ENCODE peak calls at places on chromosome 20, in six cellular contexts. U, V, R, J, Z and G are unnamed samples.

GRCh38 chr20:11432407-11432806 is 485.3 kb upstream of the BTBD3 start:
- DNase-seq in U (no peak), V (no peak), R (no peak), J (no peak), Z (no peak), G (no peak)

GRCh38 chr20:20259534-20259933 is 108.4 kb upstream of the INSM1 start:
- DNase-seq in U (no peak), V (no peak), R (no peak), J (no peak), Z (no peak), G (no peak)

GRCh38 chr20:38724603-38725457 is 544 bp downstream of the SLC32A1 start:
- DNase-seq in U (no peak), V (no peak), R (no peak), J (no peak), Z (no peak), G (no peak)

GRCh38 chr20:31606928-31607639 is 2.0 kb downstream of the ID1 start:
- DNase-seq in U (no peak), V (no peak), R (peak), J (peak), Z (no peak), G (no peak)

GRCh38 chr20:16569218-16570153 is 3.8 kb downstream of the KIF16B start:
- DNase-seq in U (no peak), V (no peak), R (no peak), J (no peak), Z (no peak), G (no peak)

GRCh38 chr20:33211817-33212424 is 5.2 kb upstream of the BPIFA3 start:
- DNase-seq in U (no peak), V (no peak), R (no peak), J (peak), Z (no peak), G (peak)

GRCh38 chr20:31835977-31836852 is 9.2 kb downstream of the FOXS1 start:
- DNase-seq in U (peak), V (peak), R (peak), J (no peak), Z (peak), G (peak)

GRCh38 chr20:43983359-43983758 is 68.7 kb downstream of the TOX2 start:
- DNase-seq in U (no peak), V (peak), R (no peak), J (no peak), Z (no peak), G (no peak)

GRCh38 chr20:25629816-25630499 is 6.1 kb upstream of the NANP start:
- DNase-seq in U (no peak), V (no peak), R (no peak), J (no peak), Z (no peak), G (no peak)

GRCh38 chr20:38150595-38151170 is 14.4 kb downstream of the TGM2 start:
- DNase-seq in U (no peak), V (no peak), R (no peak), J (no peak), Z (no peak), G (no peak)

GRCh38 chr20:401682-402495 is 6.2 kb upstream of the RBCK1 start:
- DNase-seq in U (no peak), V (no peak), R (no peak), J (no peak), Z (no peak), G (no peak)

GRCh38 chr20:32560989-32561830 is 23.9 kb downstream of the NOL4L start:
- DNase-seq in U (no peak), V (no peak), R (no peak), J (no peak), Z (no peak), G (no peak)

GRCh38 chr20:11569163-11569562 is 348.5 kb upstream of the BTBD3 start:
- DNase-seq in U (no peak), V (no peak), R (no peak), J (no peak), Z (no peak), G (no peak)

GRCh38 chr20:56636701-56637100 is 7.6 kb downstream of the TFAP2C start:
- DNase-seq in U (no peak), V (no peak), R (no peak), J (no peak), Z (no peak), G (no peak)

GRCh38 chr20:3167738-3168078 is 5.6 kb downstream of the LZTS3 start:
- DNase-seq in U (no peak), V (no peak), R (no peak), J (no peak), Z (no peak), G (no peak)

GRCh38 chr20:3166338-3166912 is 6.8 kb upstream of the FASTKD5 start:
- DNase-seq in U (no peak), V (no peak), R (no peak), J (no peak), Z (no peak), G (no peak)

GRCh38 chr20:3168829-3169590 is 4.3 kb downstream of the LZTS3 start:
- DNase-seq in U (no peak), V (no peak), R (no peak), J (no peak), Z (no peak), G (no peak)

GRCh38 chr20:3166913-3167342 is 6.4 kb downstream of the LZTS3 start:
- DNase-seq in U (no peak), V (no peak), R (no peak), J (no peak), Z (no peak), G (no peak)

DNA sequence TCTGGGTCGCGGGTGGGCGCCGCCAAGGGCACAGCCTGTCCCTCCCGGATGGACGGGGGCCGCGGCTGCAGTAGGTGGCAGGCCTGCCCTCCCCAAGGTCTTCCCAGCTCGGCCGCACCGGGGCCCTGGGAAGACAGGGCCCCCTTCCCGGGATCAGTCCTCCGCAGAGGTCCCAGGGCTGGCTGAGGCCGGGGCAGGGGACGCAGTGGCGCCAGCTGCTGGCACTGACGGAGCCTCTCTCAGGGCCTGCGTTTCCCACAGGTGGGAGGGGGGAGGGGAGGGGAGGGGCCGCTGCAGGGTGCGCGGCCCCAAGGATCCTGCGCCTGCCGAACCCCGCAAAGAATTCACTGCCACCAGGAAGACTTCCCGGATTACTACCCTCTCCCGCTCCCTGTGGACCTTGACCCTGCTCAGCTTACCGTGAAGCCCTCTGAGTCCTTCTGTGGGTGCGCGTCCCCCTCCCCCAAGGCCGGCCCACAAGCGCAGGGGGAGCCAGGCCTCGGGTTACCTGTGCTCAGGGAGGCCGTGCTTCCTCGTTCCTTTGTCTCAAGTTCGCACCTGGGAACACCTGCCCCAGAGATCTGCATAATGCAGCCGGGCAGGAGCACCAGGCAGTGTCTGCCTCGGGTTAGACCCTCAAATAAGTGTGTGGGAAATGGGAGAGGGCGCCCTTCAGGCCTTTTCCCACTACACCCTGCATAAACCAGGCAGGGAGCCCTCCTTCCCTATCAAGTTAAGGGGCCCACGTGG is 5.1 kb downstream of the LZTS3 start:
- DNase-seq in U (peak), V (no peak), R (no peak), J (peak), Z (no peak), G (no peak)
- H3K27ac ChIP-seq in U (peak), V (no peak), R (no peak), J (peak), Z (no peak), G (no peak)

DNA sequence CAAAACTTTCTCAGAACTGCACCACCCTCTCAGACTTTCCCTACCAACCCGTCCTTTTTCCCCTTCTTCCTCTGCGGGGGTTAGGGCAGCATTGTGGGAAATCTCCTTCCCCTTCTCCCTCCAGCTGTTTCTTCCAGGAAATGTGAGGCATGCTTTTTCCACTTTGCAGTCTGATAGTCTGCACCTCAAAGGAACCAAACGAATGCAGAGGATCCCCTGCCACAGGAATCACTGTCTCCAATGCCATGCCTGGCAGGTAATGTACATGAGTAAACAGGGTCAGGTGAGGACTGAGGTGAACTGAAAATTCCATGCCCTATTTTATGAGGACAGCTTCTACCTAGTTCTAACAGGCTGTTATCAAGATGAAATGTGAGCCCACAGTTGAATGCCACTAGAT is 218.4 kb downstream of the BCAS1 start:
- DNase-seq in U (no peak), V (no peak), R (no peak), J (peak), Z (no peak), G (no peak)
- H3K27ac ChIP-seq in U (no peak), V (no peak), R (no peak), J (peak), Z (no peak), G (no peak)

GRCh38 chr20:50792708-50793574 is 1.9 kb upstream of the BCAS4 start:
- DNase-seq in U (no peak), V (no peak), R (no peak), J (no peak), Z (peak), G (no peak)

GRCh38 chr20:50788045-50788867 is 6.6 kb upstream of the BCAS4 start:
- DNase-seq in U (no peak), V (no peak), R (peak), J (peak), Z (peak), G (no peak)

GRCh38 chr20:50788868-50789125 is 6.1 kb upstream of the BCAS4 start:
- DNase-seq in U (no peak), V (no peak), R (no peak), J (no peak), Z (peak), G (no peak)

GRCh38 chr20:50790651-50791277 is 4.1 kb upstream of the BCAS4 start:
- DNase-seq in U (peak), V (peak), R (peak), J (peak), Z (peak), G (peak)

GRCh38 chr20:50789968-50790650 is 4.8 kb upstream of the BCAS4 start:
- DNase-seq in U (no peak), V (no peak), R (peak), J (no peak), Z (peak), G (no peak)
- H3K27ac ChIP-seq in U (peak), V (no peak), R (peak), J (peak), Z (no peak), G (peak)

DNA sequence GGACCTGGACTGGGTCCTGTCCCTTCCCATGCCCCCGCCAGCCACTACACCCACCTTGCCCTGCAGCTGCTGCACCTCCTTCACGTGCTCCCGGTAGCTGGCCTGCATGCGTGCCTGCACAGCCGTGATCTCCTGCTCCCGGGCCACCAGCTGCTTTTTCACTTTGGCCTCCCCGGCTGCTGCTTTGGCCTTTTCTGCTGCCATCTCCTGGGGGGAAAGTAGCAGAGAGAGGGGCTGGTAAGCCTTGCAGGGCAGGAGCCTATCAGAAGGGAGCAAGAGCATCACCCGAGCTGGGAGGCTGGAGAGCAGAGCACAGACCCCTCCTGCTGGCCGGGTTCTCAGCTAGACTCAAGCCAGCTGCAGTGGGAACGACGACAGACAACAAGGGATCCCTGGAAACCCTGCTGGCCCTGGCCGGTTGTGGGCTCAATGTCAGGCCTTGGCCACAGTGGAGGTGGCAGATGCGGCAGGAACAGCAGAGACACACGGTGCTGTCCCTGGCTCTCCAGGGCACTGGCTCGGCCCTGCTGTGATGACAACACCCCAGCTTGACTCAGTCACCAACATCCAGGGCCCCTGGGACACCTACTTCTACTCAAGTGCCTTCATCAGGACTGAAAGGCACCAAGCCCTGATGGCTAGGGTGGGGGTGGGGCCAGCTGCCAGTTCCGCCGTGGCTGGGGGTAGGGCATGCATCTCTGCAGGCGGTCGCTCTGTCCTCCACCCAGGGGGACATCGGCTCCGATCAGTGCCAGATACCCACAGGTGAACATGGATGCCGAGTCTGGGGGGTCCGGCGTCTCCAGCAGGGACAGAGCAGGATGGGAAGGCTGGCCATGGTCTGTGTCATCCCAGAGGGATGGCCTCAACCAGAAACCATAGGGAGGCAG is 45.3 kb downstream of the RRBP1 start:
- DNase-seq in U (no peak), V (no peak), R (no peak), J (no peak), Z (no peak), G (peak)
- H3K27ac ChIP-seq in U (peak), V (no peak), R (peak), J (no peak), Z (no peak), G (peak)

DNA sequence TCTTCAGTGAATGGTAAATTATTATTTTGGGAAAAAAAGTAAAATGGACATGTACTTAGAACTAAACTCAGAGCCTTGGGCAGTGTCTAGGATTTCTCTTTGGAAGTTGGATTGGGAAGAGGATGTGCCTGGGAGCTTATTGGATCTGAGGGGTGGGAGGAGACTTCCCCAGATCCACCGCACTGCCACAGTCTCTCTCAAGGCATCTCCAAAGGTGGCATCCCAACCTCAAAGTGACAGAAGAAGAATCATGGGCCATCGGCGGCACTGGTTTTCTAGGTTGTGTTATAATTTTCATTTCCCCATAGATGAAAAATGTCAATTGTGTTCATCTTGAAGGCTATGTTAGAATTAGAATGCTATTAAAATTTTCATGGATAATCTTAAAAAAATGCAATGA is 66.8 kb upstream of the CD93 start:
- DNase-seq in U (no peak), V (no peak), R (no peak), J (no peak), Z (no peak), G (no peak)
- H3K27ac ChIP-seq in U (peak), V (no peak), R (no peak), J (no peak), Z (peak), G (no peak)

GRCh38 chr20:59033093-59033492 is 958 bp upstream of the ATP5F1E start:
- DNase-seq in U (no peak), V (no peak), R (no peak), J (no peak), Z (no peak), G (no peak)

GRCh38 chr20:59032713-59033059 is 551 bp upstream of the ATP5F1E start:
- DNase-seq in U (no peak), V (no peak), R (no peak), J (no peak), Z (no peak), G (no peak)

GRCh38 chr20:59032023-59032712 is at the start of gene ATP5F1E:
- DNase-seq in U (peak), V (peak), R (peak), J (peak), Z (peak), G (peak)

GRCh38 chr20:59030911-59031310 is 1.2 kb downstream of the ATP5F1E start:
- DNase-seq in U (no peak), V (no peak), R (no peak), J (no peak), Z (no peak), G (no peak)

DNA sequence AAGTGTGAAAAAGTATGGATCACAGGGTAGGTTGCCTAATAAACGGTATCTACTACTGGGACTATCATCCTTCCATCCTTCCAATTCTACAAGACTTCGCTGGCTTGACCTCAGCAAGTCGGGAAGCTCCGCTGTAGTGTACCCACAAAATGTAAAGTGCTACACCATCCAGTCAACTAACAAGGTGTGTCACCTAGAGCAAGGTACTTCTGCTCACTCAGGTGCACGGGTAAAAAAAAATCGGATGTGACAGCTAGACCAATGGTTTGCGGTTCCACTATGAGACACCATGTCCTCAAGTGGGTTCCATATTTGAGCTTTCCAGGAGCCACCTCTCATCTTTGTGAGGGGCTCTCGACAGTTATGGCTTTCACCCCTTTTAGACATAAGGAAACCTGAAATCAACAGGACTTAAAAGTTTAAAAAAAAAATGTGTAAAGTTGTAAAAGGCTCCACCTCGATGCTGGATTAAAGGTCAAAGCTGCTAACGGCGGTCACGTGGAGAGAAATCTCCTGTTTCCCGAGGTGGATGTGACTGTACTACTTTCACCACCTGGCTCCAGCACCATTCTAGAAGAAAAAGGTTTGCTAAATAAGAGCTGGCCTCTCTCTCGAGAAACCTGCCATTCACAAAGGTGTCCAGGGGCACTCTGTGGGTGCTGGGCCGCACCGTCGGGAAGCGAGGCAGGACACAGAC is 661 bp downstream of the ATP5F1E start:
- DNase-seq in U (no peak), V (no peak), R (no peak), J (no peak), Z (no peak), G (no peak)
- H3K27ac ChIP-seq in U (peak), V (peak), R (peak), J (peak), Z (peak), G (peak)

DNA sequence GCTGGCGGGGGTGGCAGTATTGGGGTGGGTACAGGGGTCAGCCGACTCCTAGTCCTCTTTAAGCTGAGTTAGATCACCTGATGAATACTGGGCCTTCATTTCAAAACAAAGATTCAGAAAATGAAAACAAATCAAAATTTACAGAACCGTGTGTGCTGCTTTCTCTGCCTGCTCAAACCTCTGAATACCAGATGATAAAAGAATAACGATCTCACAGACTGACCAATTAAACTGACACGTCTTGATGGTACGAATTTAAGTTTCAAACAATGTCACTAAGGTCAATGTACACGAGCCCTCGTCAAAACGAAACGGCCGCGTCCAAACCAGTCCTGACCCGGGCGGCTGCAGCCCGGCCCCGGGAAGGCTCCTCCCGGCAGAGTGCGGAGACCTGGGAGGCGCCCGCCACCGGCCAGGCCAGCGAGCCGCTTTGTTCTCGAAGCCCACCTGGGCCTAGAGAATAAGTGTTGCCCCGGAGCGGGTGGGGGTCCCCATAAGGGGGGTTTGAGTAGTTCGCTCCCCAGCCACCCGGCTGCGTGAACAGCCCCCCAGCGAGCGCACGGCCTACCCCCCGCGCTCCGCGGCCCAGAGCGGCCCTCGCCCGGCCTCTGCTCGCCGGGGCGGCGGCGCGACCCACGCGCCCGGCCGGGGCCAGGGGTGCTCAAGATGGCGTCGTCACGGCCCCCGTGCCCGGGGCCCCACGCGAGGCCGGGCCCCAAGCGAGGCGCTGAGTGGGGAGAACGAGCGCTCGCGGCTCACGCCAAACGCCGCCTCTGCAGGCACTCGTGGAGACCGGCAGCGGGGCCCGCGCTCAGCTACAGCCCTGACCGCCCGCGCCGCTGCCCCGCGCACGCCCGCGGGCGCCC is 709 bp downstream of the PSMA7 start:
- DNase-seq in U (no peak), V (no peak), R (peak), J (no peak), Z (no peak), G (no peak)
- H3K27ac ChIP-seq in U (peak), V (peak), R (peak), J (peak), Z (peak), G (peak)

GRCh38 chr20:53938739-53939138 is 131.7 kb downstream of the BCAS1 start:
- DNase-seq in U (no peak), V (no peak), R (no peak), J (no peak), Z (no peak), G (no peak)
- H3K27ac ChIP-seq in U (peak), V (no peak), R (no peak), J (no peak), Z (no peak), G (no peak)